ENCODE peak calls at places on chromosomes 5 and 9, in eight cellular contexts. S is hippocampal formation, T is sigmoid colon, R is ACHN, W is fibroblast of the aortic adventitia, H is kidney epithelial cell, X is NCI-H748 treated with DMSO at 0.1 percent for 48 hours, U is brain microvascular endothelial cell. F is an unnamed sample.

GRCh38 chr9:70574222-70574837 is 159.9 kb upstream of the KLF9 start:
- DNase-seq in S (peak), T (peak), R (no peak), W (peak), H (no peak), X (no peak), U (peak), F (no peak)

GRCh38 chr5:167916706-167917105 is 374.7 kb upstream of the WWC1 start:
- DNase-seq in S (no peak), T (peak), R (no peak), W (no peak), H (peak), X (no peak), U (no peak), F (no peak)

GRCh38 chr9:134057751-134058701 is 9.8 kb downstream of the BRD3 start:
- DNase-seq in S (no peak), T (peak), R (no peak), W (no peak), H (no peak), X (no peak), U (no peak), F (no peak)

GRCh38 chr5:142012186-142012785 is 541 bp downstream of the GNPDA1 start:
- DNase-seq in S (peak), T (peak), R (peak), W (peak), H (no peak), X (no peak), U (no peak), F (peak)

GRCh38 chr9:135228345-135228982 is 141.0 kb downstream of the OLFM1 start:
- DNase-seq in S (no peak), T (peak), R (no peak), W (no peak), H (no peak), X (no peak), U (no peak), F (no peak)

GRCh38 chr9:135811796-135812195 is 95.5 kb downstream of the CAMSAP1 start:
- DNase-seq in S (peak), T (no peak), R (no peak), W (no peak), H (no peak), X (no peak), U (no peak), F (peak)

GRCh38 chr5:57082441-57083067 is 91.3 kb upstream of the GPBP1 start:
- DNase-seq in S (no peak), T (no peak), R (peak), W (peak), H (peak), X (no peak), U (peak), F (no peak)

GRCh38 chr5:38509185-38509584 is 47.3 kb downstream of the LIFR start:
- DNase-seq in S (no peak), T (no peak), R (no peak), W (peak), H (no peak), X (no peak), U (peak), F (no peak)

GRCh38 chr9:137188086-137188489 is 272 bp downstream of the ANAPC2 start:
- DNase-seq in S (no peak), T (no peak), R (no peak), W (no peak), H (no peak), X (no peak), U (no peak), F (no peak)

GRCh38 chr5:150560401-150561191 is 52.7 kb downstream of the NDST1 start:
- DNase-seq in S (peak), T (peak), R (peak), W (peak), H (peak), X (peak), U (peak), F (peak)

GRCh38 chr5:163574477-163575440 is 69.3 kb downstream of the MAT2B start:
- DNase-seq in S (no peak), T (no peak), R (no peak), W (no peak), H (no peak), X (no peak), U (no peak), F (no peak)

GRCh38 chr9:108786756-108787663 is 68.8 kb downstream of the ACTL7B start:
- DNase-seq in S (no peak), T (no peak), R (peak), W (peak), H (peak), X (no peak), U (peak), F (no peak)

GRCh38 chr5:159459951-159460538 is 129.8 kb upstream of the IL12B start:
- DNase-seq in S (no peak), T (no peak), R (no peak), W (peak), H (no peak), X (peak), U (peak), F (no peak)

F was measured in NCI-H1694.